ENCODE peak calls at places on chromosomes 4 and X, in five cellular contexts. One of them, this sample, is unnamed.

GRCh38 chrX:46791927-46792825 is 33.3 kb upstream of the SLC9A7 start:
- DNase-seq in adrenal gland: no peak
- DNase-seq in tibial nerve: peak; percentile 4
- DNase-seq in heart left ventricle: no peak
- DNase-seq in tibial artery: no peak
- DNase-seq in this sample: no peak

GRCh38 chr4:6386091-6386490 is 86.3 kb downstream of the PPP2R2C start:
- DNase-seq in tibial artery: no peak
- DNase-seq in tibial nerve: no peak
- DNase-seq in heart left ventricle: no peak
- DNase-seq in adrenal gland: no peak
- DNase-seq in this sample: no peak

GRCh38 chrX:56793112-56793430 is 64.0 kb downstream of the NBDY start:
- DNase-seq in tibial artery: no peak
- DNase-seq in adrenal gland: no peak
- DNase-seq in tibial nerve: no peak
- DNase-seq in heart left ventricle: no peak
- DNase-seq in this sample: no peak

GRCh38 chr4:155974957-155975356 is 21.3 kb upstream of the CTSO start:
- DNase-seq in adrenal gland: no peak
- DNase-seq in tibial nerve: no peak
- DNase-seq in tibial artery: no peak
- DNase-seq in heart left ventricle: no peak
- DNase-seq in this sample: no peak

GRCh38 chr4:15325987-15326386 is 101.8 kb upstream of the C1QTNF7 start:
- DNase-seq in adrenal gland: no peak
- DNase-seq in tibial artery: no peak
- DNase-seq in heart left ventricle: no peak
- DNase-seq in tibial nerve: no peak
- DNase-seq in this sample: no peak

GRCh38 chr4:60463846-60464502 is 736.2 kb upstream of the ADGRL3 start:
- DNase-seq in tibial artery: no peak
- DNase-seq in tibial nerve: no peak
- DNase-seq in heart left ventricle: no peak
- DNase-seq in adrenal gland: no peak
- DNase-seq in this sample: no peak

GRCh38 chr4:31065086-31065485 is 344.9 kb downstream of the PCDH7 start:
- DNase-seq in tibial artery: no peak
- DNase-seq in heart left ventricle: no peak
- DNase-seq in adrenal gland: no peak
- DNase-seq in tibial nerve: no peak
- DNase-seq in this sample: no peak

GRCh38 chrX:39477031-39477430 is 620.7 kb downstream of the BCOR start:
- DNase-seq in tibial artery: no peak
- DNase-seq in tibial nerve: no peak
- DNase-seq in heart left ventricle: no peak
- DNase-seq in adrenal gland: no peak
- DNase-seq in this sample: no peak

GRCh38 chrX:19886888-19887531 is 390 bp downstream of the SH3KBP1 start:
- DNase-seq in adrenal gland: no peak
- DNase-seq in heart left ventricle: peak; percentile 69
- DNase-seq in tibial artery: peak; percentile 22
- DNase-seq in tibial nerve: no peak
- DNase-seq in this sample: peak; percentile 58

GRCh38 chr4:121408-122084 is 2.8 kb upstream of the ZNF718 start:
- DNase-seq in tibial artery: no peak
- DNase-seq in tibial nerve: no peak
- DNase-seq in heart left ventricle: no peak
- DNase-seq in adrenal gland: no peak
- DNase-seq in this sample: no peak

GRCh38 chr4:85367815-85368214 is 107.1 kb upstream of the ARHGAP24 start:
- DNase-seq in adrenal gland: no peak
- DNase-seq in tibial artery: no peak
- DNase-seq in tibial nerve: no peak
- DNase-seq in heart left ventricle: no peak
- DNase-seq in this sample: no peak

GRCh38 chrX:150929058-150929457 is 30.6 kb upstream of the CD99L2 start:
- DNase-seq in tibial nerve: no peak
- DNase-seq in tibial artery: no peak
- DNase-seq in heart left ventricle: no peak
- DNase-seq in adrenal gland: no peak
- DNase-seq in this sample: no peak

GRCh38 chrX:74351760-74352159 is 47.8 kb downstream of the ZCCHC13 start:
- DNase-seq in tibial artery: no peak
- DNase-seq in tibial nerve: no peak
- DNase-seq in adrenal gland: no peak
- DNase-seq in heart left ventricle: no peak
- DNase-seq in this sample: no peak

GRCh38 chr4:142366821-142367220 is 479.3 kb downstream of the INPP4B start:
- DNase-seq in tibial artery: no peak
- DNase-seq in adrenal gland: no peak
- DNase-seq in heart left ventricle: no peak
- DNase-seq in tibial nerve: no peak
- DNase-seq in this sample: no peak

GRCh38 chr4:71709961-71710360 is 73.9 kb downstream of the GC start:
- DNase-seq in adrenal gland: no peak
- DNase-seq in tibial nerve: no peak
- DNase-seq in heart left ventricle: no peak
- DNase-seq in tibial artery: no peak
- DNase-seq in this sample: no peak

DNA sequence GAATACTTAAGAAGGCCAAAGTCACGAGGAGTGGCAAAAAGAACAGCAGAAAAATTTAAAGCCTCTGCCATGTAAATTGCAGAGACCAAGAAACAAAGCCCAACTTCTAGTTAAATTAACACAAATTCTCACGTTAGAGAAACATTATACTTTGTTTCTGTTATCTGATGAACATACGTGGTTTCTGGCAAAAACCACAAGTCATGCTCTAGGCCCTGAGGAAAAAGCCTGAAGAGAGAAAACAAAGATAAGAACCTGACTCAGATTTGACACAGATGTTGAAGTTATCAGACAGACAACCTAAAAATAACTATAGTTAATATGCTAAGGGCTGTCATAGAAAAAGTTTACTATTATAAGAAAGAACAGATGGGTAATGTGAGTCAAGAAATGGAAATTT is 149.1 kb upstream of the PCDH10 start:
- DNase-seq in tibial nerve: no peak
- DNase-seq in adrenal gland: no peak
- DNase-seq in heart left ventricle: no peak
- DNase-seq in tibial artery: no peak
- DNase-seq in this sample: no peak
- H3K4me1 ChIP-seq in tibial nerve: no peaks in the 10 kb centered on the region
- H3K4me1 ChIP-seq in adrenal gland: no peaks in the 10 kb centered on the region
- H3K4me1 ChIP-seq in heart left ventricle: no peaks in the 10 kb centered on the region
- H3K4me1 ChIP-seq in tibial artery: no peaks in the 10 kb centered on the region
- H3K4me1 ChIP-seq in this sample: no peaks in the 10 kb centered on the region

GRCh38 chr4:140046573-140046972 is 107.4 kb downstream of the MAML3 start:
- DNase-seq in tibial nerve: no peak
- DNase-seq in tibial artery: no peak
- DNase-seq in adrenal gland: no peak
- DNase-seq in heart left ventricle: no peak
- DNase-seq in this sample: no peak
- H3K4me1 ChIP-seq in tibial nerve: peaks cover 7% of the 10 kb centered on the region
- H3K4me1 ChIP-seq in tibial artery: peaks cover 35% of the 10 kb centered on the region
- H3K4me1 ChIP-seq in adrenal gland: peaks cover 4% of the 10 kb centered on the region
- H3K4me1 ChIP-seq in heart left ventricle: peaks cover 14% of the 10 kb centered on the region
- H3K4me1 ChIP-seq in this sample: peaks cover 47% of the 10 kb centered on the region

DNA sequence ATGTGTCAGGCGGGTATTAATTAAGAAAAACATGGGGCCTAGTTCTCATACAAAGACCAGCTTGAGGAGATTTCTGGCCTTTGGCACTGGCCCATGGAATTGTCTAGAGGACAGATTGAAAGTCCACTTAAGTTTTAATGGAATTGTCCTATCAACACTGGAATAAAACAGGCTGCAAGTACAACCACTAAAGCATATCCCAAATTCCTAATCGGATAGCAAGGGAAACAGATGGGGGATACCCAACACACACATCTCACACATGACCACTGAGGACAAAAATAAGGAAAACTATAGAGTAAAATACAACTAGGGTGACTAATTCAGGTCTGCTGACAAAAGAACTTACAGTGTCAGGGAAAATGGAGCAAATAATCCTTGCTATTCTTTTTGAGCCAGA is 167.8 kb downstream of the GASK1B start:
- DNase-seq in tibial artery: no peak
- DNase-seq in tibial nerve: no peak
- DNase-seq in heart left ventricle: no peak
- DNase-seq in adrenal gland: no peak
- DNase-seq in this sample: no peak
- H3K4me1 ChIP-seq in tibial artery: peaks cover 7% of the 10 kb centered on the region
- H3K4me1 ChIP-seq in tibial nerve: peaks cover 10% of the 10 kb centered on the region
- H3K4me1 ChIP-seq in heart left ventricle: peaks cover 37% of the 10 kb centered on the region
- H3K4me1 ChIP-seq in adrenal gland: no peaks in the 10 kb centered on the region
- H3K4me1 ChIP-seq in this sample: peaks cover 6% of the 10 kb centered on the region

GRCh38 chr4:89773793-89774192 is 63.2 kb downstream of the SNCA start:
- DNase-seq in adrenal gland: no peak
- DNase-seq in tibial artery: no peak
- DNase-seq in tibial nerve: no peak
- DNase-seq in heart left ventricle: no peak
- DNase-seq in this sample: no peak
- H3K4me1 ChIP-seq in adrenal gland: no peaks in the 10 kb centered on the region
- H3K4me1 ChIP-seq in tibial artery: no peaks in the 10 kb centered on the region
- H3K4me1 ChIP-seq in tibial nerve: no peaks in the 10 kb centered on the region
- H3K4me1 ChIP-seq in heart left ventricle: no peaks in the 10 kb centered on the region
- H3K4me1 ChIP-seq in this sample: no peaks in the 10 kb centered on the region

DNA sequence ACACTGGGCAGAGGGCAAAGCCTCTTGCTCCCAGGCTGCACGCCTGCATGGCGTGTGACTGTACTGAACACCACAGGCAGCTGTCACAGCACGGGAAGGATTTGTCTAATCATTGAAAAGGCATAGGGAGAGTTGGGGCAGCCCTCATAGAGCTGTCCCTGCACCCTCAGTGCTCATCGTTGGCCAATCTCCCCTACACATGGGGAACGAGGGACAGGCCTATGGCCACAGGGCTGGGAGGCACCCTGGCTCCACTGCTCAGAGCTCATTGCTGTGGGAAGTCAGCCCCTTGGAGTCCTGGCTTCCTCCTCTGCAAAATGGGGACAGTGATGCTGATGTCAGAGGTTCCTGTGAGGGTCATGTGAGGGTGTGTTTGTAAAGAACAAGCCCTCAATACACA is 19.4 kb upstream of the HTRA3 start:
- DNase-seq in tibial artery: no peak
- DNase-seq in heart left ventricle: no peak
- DNase-seq in tibial nerve: no peak
- DNase-seq in adrenal gland: no peak
- DNase-seq in this sample: peak; percentile 9
- H3K4me1 ChIP-seq in tibial artery: no peaks in the 10 kb centered on the region
- H3K4me1 ChIP-seq in heart left ventricle: peaks cover 14% of the 10 kb centered on the region
- H3K4me1 ChIP-seq in tibial nerve: no peaks in the 10 kb centered on the region
- H3K4me1 ChIP-seq in adrenal gland: no peaks in the 10 kb centered on the region
- H3K4me1 ChIP-seq in this sample: no peaks in the 10 kb centered on the region

GRCh38 chr4:141124224-141124623 is 9.0 kb downstream of the RNF150 start:
- DNase-seq in tibial nerve: no peak
- DNase-seq in tibial artery: no peak
- DNase-seq in adrenal gland: no peak
- DNase-seq in heart left ventricle: no peak
- DNase-seq in this sample: no peak
- H3K4me1 ChIP-seq in tibial nerve: no peaks in the 10 kb centered on the region
- H3K4me1 ChIP-seq in tibial artery: peaks cover 13% of the 10 kb centered on the region
- H3K4me1 ChIP-seq in adrenal gland: no peaks in the 10 kb centered on the region
- H3K4me1 ChIP-seq in heart left ventricle: peaks cover 6% of the 10 kb centered on the region
- H3K4me1 ChIP-seq in this sample: peaks cover 26% of the 10 kb centered on the region

GRCh38 chrX:10507876-10508275 is 112.5 kb downstream of the MID1 start:
- DNase-seq in tibial nerve: no peak
- DNase-seq in heart left ventricle: no peak
- DNase-seq in tibial artery: no peak
- DNase-seq in adrenal gland: no peak
- DNase-seq in this sample: no peak
- H3K4me1 ChIP-seq in tibial nerve: no peaks in the 10 kb centered on the region
- H3K4me1 ChIP-seq in heart left ventricle: no peaks in the 10 kb centered on the region
- H3K4me1 ChIP-seq in tibial artery: peaks cover 4% of the 10 kb centered on the region
- H3K4me1 ChIP-seq in adrenal gland: no peaks in the 10 kb centered on the region
- H3K4me1 ChIP-seq in this sample: no peaks in the 10 kb centered on the region

This sample was measured in psoas muscle.